ENCODE peak calls at places on chromosome 12, in nine cellular contexts. D, V, S, H, R, F, U, T and Z are unnamed samples.

GRCh38 chr12:95545303-95545702 is 6.0 kb downstream of the USP44 start:
- DNase-seq in D (no peak), V (no peak), S (no peak), H (no peak), R (no peak), F (no peak), U (no peak), T (no peak), Z (no peak)

GRCh38 chr12:30908389-30909087 is 18.0 kb upstream of the TSPAN11 start:
- DNase-seq in D (no peak), V (no peak), S (peak), H (no peak), R (no peak), F (peak), U (no peak), T (no peak), Z (no peak)

GRCh38 chr12:32819424-32819823 is 63.7 kb upstream of the YARS2 start:
- DNase-seq in D (no peak), V (no peak), S (no peak), H (no peak), R (no peak), F (no peak), U (no peak), T (no peak), Z (no peak)

GRCh38 chr12:96263449-96263902 is 69.3 kb downstream of the ELK3 start:
- DNase-seq in D (no peak), V (no peak), S (no peak), H (no peak), R (no peak), F (no peak), U (no peak), T (no peak), Z (no peak)

GRCh38 chr12:55681142-55682077 is 26.3 kb downstream of the ITGA7 start:
- DNase-seq in D (peak), V (peak), S (peak), H (peak), R (peak), F (peak), U (peak), T (no peak), Z (peak)

GRCh38 chr12:75481774-75482173 is 1.2 kb downstream of the GLIPR1 start:
- DNase-seq in D (no peak), V (no peak), S (peak), H (no peak), R (no peak), F (peak), U (no peak), T (no peak), Z (no peak)

GRCh38 chr12:82963961-82964360 is 277.3 kb downstream of the TMTC2 start:
- DNase-seq in D (no peak), V (no peak), S (no peak), H (no peak), R (no peak), F (peak), U (no peak), T (no peak), Z (no peak)

GRCh38 chr12:5497329-5498058 is 65.6 kb downstream of the NTF3 start:
- DNase-seq in D (no peak), V (no peak), S (no peak), H (peak), R (no peak), F (peak), U (no peak), T (no peak), Z (no peak)

GRCh38 chr12:45989857-45990467 is 412 bp downstream of the SCAF11 start:
- DNase-seq in D (peak), V (peak), S (no peak), H (peak), R (peak), F (peak), U (peak), T (peak), Z (no peak)

GRCh38 chr12:5480218-5480952 is 48.5 kb downstream of the NTF3 start:
- DNase-seq in D (no peak), V (no peak), S (no peak), H (no peak), R (no peak), F (peak), U (peak), T (no peak), Z (peak)

GRCh38 chr12:64691793-64692583 is 67.2 kb downstream of the GNS start:
- DNase-seq in D (no peak), V (no peak), S (no peak), H (no peak), R (no peak), F (peak), U (no peak), T (no peak), Z (no peak)

GRCh38 chr12:75890141-75890540 is 141.4 kb downstream of the PHLDA1 start:
- DNase-seq in D (no peak), V (no peak), S (peak), H (no peak), R (no peak), F (peak), U (no peak), T (no peak), Z (no peak)

GRCh38 chr12:107515446-107515958 is 170.1 kb upstream of the PWP1 start:
- DNase-seq in D (no peak), V (peak), S (peak), H (peak), R (peak), F (peak), U (peak), T (peak), Z (peak)

GRCh38 chr12:132601171-132601883 is 9.1 kb downstream of the LRCOL1 start:
- DNase-seq in D (no peak), V (peak), S (no peak), H (no peak), R (no peak), F (no peak), U (no peak), T (no peak), Z (peak)

GRCh38 chr12:132602578-132603239 is 7.7 kb downstream of the LRCOL1 start:
- DNase-seq in D (peak), V (peak), S (no peak), H (no peak), R (no peak), F (no peak), U (peak), T (no peak), Z (peak)

GRCh38 chr12:132597333-132598283 is 12.8 kb downstream of the LRCOL1 start:
- DNase-seq in D (no peak), V (no peak), S (peak), H (no peak), R (no peak), F (peak), U (peak), T (no peak), Z (peak)

GRCh38 chr12:132603240-132604107 is 6.9 kb downstream of the LRCOL1 start:
- DNase-seq in D (peak), V (peak), S (no peak), H (no peak), R (no peak), F (no peak), U (no peak), T (no peak), Z (peak)

DNA sequence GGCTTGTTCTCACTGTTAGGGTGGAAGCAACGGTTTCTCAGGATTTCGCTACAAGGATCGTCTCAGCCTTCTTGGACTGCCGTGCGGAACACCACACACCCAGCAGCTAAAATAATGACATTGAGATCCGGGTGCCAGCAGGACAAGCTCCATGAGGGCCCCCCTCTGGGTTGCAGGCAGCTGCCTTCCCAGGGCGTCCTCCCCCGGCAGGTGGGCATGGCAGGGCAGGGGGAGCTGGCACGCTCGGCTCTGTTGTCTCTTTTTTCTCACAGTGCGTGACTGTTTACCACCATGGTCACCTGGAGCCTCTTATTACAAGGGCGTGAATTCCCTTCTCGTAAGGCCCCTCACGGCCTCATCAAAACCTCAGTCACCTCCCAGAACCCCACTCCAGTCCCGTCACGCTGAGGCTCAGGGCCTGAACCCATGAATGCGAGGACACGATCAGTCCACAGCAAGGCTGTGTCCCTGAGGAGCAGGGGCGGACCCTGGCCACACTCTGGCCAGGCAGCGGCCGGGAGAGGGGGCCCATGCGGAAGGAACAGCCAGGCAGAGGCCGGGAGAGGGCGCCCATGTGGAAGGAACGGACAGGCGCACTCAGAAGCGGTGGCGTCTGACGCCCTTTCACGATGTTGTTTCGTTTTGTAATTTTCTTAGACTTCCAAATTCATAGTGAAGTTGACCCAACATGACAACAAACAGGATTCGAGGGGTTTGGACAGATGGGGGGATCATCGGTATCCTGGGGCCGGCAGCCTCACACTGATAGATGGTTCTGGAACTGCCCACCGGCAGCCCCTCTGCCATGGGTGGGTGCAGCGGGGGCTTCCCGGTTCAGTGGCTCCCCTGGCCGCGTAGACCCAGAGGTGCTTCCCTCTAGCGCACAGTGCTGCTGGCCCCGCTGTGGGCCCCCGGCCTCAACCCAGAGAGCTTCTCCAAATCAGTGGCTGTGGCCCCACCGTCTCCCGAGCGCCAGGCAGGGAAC is 10.0 kb downstream of the LRCOL1 start:
- DNase-seq in D (peak), V (peak), S (peak), H (peak), R (peak), F (peak), U (peak), T (no peak), Z (peak)
- H3K4me3 ChIP-seq in D (peak), V (peak), S (peak), H (peak), R (no peak), F (peak), U (no peak), T (peak), Z (no peak)

GRCh38 chr12:1690578-1691122 is at the start of gene ADIPOR2:
- DNase-seq in D (peak), V (peak), S (peak), H (peak), R (peak), F (peak), U (peak), T (peak), Z (peak)

GRCh38 chr12:1692895-1693294 is 2.0 kb downstream of the ADIPOR2 start:
- DNase-seq in D (no peak), V (no peak), S (no peak), H (no peak), R (no peak), F (no peak), U (no peak), T (no peak), Z (no peak)

GRCh38 chr12:1695836-1696670 is 5.2 kb downstream of the ADIPOR2 start:
- DNase-seq in D (no peak), V (no peak), S (no peak), H (no peak), R (no peak), F (no peak), U (no peak), T (no peak), Z (no peak)

GRCh38 chr12:1691123-1692007 is 495 bp downstream of the ADIPOR2 start:
- DNase-seq in D (peak), V (no peak), S (no peak), H (no peak), R (peak), F (peak), U (no peak), T (no peak), Z (peak)

DNA sequence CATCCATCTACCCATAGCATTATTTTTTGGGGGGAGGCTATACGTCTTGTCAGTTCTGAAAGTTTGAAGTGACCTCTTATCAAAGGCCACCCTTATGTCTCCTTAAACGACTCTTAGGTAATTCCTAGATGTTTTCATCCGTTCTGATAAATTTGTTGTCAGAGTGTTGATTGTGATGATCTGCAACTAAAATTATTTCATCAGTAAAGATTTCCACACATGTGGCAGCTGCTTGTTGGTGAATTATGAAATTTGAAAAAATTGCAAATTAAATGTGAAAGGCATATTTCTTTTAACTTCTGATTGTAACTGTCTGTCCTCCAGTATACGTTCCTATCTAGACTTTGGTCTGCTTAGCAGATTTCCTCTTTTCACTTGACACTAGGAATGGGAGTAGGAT is 1.4 kb downstream of the ADIPOR2 start:
- DNase-seq in D (no peak), V (no peak), S (no peak), H (no peak), R (no peak), F (no peak), U (no peak), T (no peak), Z (no peak)
- H3K4me3 ChIP-seq in D (peak), V (no peak), S (peak), H (peak), R (peak), F (peak), U (peak), T (peak), Z (no peak)

DNA sequence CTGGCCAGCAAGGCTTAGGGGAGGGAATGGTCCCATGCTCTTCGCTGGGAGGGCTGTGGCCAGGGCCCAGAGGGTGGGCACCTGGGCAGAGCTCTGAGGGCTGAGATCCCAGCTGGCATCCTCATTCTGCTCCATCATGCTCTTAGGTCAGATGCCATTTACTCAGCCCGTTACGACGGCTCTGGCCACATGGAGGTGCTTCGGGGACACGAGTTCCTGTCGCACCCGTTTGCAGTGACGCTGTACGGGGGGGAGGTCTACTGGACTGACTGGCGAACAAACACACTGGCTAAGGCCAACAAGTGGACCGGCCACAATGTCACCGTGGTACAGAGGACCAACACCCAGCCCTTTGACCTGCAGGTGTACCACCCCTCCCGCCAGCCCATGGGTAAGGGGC is 30.8 kb upstream of the LRP1-AS start:
- DNase-seq in D (no peak), V (no peak), S (no peak), H (no peak), R (no peak), F (no peak), U (no peak), T (no peak), Z (no peak)
- H3K4me3 ChIP-seq in D (no peak), V (no peak), S (no peak), H (no peak), R (no peak), F (no peak), U (no peak), T (no peak), Z (no peak)

DNA sequence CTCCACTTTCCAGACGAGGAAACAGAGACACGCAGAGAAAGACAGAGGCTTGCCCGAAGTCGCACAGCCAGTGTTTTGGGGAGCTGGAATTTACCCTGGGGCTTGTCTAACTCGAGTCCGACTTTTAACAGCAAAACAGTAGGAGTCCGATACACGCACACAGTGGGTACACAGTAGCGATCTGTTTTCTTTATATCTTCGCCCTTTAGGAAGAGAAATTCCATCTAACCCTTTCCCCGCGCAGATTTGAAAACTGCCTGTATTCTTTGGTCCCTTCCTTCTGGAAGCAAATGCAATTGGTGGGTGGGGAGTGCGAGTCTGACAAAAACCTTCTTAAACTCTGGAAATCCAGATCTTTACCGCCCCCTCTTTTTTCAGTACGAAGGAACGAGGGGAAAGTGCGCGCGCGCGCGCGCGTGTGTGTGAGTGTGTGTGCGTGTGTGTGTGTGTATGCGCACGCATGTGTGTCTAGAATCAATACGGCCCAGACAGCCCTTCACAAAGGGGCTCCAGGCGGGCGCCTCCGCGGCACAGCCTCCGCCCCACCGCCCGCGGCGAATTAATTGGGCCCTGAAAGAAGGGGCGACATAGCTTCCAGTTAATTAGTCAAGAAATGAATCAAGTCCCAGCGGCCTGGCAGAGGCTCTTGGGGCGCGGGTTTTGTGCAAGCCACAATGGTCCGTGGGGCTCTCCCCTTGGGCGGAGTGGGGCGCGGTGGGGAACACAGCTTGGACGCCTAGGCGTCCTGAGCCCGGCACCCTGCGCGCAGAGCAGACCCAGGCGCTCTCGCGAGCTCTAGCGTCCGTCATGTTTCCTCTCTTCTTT is 14.0 kb upstream of the TBX3 start:
- DNase-seq in D (no peak), V (no peak), S (peak), H (no peak), R (no peak), F (peak), U (peak), T (no peak), Z (peak)
- H3K4me3 ChIP-seq in D (peak), V (no peak), S (peak), H (peak), R (no peak), F (peak), U (peak), T (peak), Z (peak)

GRCh38 chr12:103668520-103668919 is 81.4 kb downstream of the STAB2 start:
- DNase-seq in D (no peak), V (no peak), S (no peak), H (no peak), R (no peak), F (no peak), U (no peak), T (no peak), Z (no peak)
- H3K4me3 ChIP-seq in D (no peak), V (no peak), S (no peak), H (no peak), R (no peak), F (no peak), U (no peak), T (no peak), Z (no peak)

DNA sequence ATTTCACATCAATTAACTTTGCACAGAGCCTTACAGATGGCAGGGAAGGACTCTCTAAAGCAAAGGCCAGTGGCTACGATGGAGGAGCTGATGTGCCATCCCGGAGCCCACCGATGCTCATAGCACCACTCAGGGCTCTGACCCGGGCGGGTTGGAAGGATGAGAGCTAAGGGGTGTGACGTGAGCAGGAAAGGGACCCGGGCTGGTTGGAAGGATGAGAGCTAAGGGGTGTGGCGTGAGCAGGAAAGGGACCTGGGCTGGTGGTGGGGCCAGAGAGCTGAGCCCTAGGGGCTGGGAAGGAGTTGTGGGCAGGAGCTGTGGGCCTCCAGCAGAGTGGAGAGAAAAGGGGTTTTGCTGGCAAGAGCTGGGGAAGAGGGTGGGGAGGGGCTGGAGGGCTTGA is 3.8 kb upstream of the FBRSL1 start:
- DNase-seq in D (no peak), V (no peak), S (no peak), H (peak), R (peak), F (no peak), U (no peak), T (no peak), Z (no peak)
- H3K4me3 ChIP-seq in D (no peak), V (no peak), S (no peak), H (no peak), R (no peak), F (no peak), U (no peak), T (no peak), Z (no peak)

DNA sequence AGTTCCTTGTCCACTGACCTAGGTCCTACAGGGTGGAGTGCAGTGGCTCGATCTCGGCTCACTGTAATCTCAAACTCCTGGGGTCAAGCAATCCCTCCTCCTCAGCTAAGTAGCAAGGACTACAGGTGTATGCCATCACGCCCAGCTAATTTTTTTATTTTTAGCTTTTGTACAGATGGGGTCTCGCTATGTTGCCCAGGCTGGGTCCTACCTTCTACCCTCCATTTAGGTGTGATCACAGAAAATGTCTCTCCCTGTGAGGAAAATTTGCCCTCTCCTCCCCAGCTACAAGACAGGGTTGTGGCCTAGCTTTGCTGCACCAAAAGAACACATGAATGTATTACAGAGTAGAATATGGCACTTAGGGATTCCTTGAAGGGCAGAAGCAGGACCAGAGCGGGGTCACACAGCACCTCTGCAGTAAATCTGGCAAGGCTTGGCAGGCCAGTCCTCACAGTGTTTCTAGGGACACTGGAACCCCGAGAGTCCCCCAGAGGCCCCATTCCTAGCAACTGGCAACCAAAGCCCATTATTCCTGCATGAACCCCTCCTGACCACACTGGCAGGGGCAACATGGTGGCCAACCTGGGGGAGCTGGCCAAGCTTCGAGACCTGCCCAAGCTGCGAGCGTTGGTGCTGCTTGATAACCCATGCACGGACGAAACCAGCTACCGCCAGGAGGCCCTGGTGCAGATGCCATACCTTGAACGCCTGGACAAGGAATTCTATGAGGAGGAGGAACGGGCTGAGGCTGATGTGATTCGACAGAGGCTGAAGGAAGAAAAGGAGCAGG is 2.0 kb upstream of the ENO2 start:
- DNase-seq in D (peak), V (peak), S (no peak), H (no peak), R (no peak), F (no peak), U (no peak), T (no peak), Z (no peak)
- H3K4me3 ChIP-seq in D (no peak), V (no peak), S (no peak), H (no peak), R (no peak), F (no peak), U (no peak), T (no peak), Z (no peak)